ENCODE peak calls at places on chromosomes 5 and 9, in six cellular contexts. Y is T-helper 2 cell; O is nephron progenitor cell; Z is NCI-H1092; C is CD4-positive, alpha-beta memory T cell; T is HEK293T. D is an unnamed sample.
A peak's percentile ranks its signal among the peaks of the same experiment; 100 is the strongest.

GRCh38 chr9:123418506-123418905 is 62.5 kb downstream of the CRB2 start:
- DNase-seq in Y (no peak), O (no peak), Z (no peak), C (no peak), T (no peak), D (no peak)

GRCh38 chr9:91060520-91061343 is 259.1 kb downstream of the SYK start:
- DNase-seq in Y (no peak), O (no peak), Z (peak; percentile 74), C (no peak), T (no peak), D (peak; percentile 97)

GRCh38 chr5:98414938-98415337 is 358.5 kb upstream of the RGMB start:
- DNase-seq in Y (no peak), O (no peak), Z (no peak), C (no peak), T (no peak), D (no peak)

GRCh38 chr5:13821366-13821765 is 123.1 kb downstream of the DNAH5 start:
- DNase-seq in Y (no peak), O (no peak), Z (no peak), C (no peak), T (no peak), D (no peak)

GRCh38 chr5:71762826-71763225 is 43.8 kb downstream of the CARTPT start:
- DNase-seq in Y (no peak), O (no peak), Z (no peak), C (no peak), T (no peak), D (no peak)

GRCh38 chr9:16509946-16510504 is 360.4 kb downstream of the BNC2 start:
- DNase-seq in Y (no peak), O (no peak), Z (no peak), C (no peak), T (no peak), D (peak; percentile 76)

GRCh38 chr5:1321576-1321975 is 23.3 kb downstream of the CLPTM1L start:
- DNase-seq in Y (no peak), O (no peak), Z (no peak), C (no peak), T (no peak), D (no peak)

GRCh38 chr5:56620903-56621680 is 194.3 kb upstream of the MAP3K1 start:
- DNase-seq in Y (no peak), O (no peak), Z (no peak), C (no peak), T (no peak), D (peak; percentile 22)

GRCh38 chr9:98795970-98796363 is 388 bp downstream of the ANKS6 start:
- DNase-seq in Y (no peak), O (no peak), Z (no peak), C (no peak), T (peak; percentile 45), D (no peak)

GRCh38 chr9:79812507-79813261 is 240.9 kb downstream of the TLE4 start:
- DNase-seq in Y (no peak), O (no peak), Z (no peak), C (no peak), T (no peak), D (no peak)

GRCh38 chr5:142826093-142826492 is 55.9 kb downstream of the ARHGAP26 start:
- DNase-seq in Y (no peak), O (no peak), Z (no peak), C (no peak), T (no peak), D (no peak)

GRCh38 chr5:27403248-27403882 is 365.0 kb upstream of the CDH9 start:
- DNase-seq in Y (no peak), O (no peak), Z (no peak), C (no peak), T (no peak), D (peak; percentile 63)

GRCh38 chr5:158194561-158194961 is 335.6 kb upstream of the CLINT1 start:
- DNase-seq in Y (no peak), O (no peak), Z (no peak), C (no peak), T (no peak), D (no peak)

GRCh38 chr9:137064027-137064879 is 6.1 kb downstream of the SAPCD2 start:
- DNase-seq in Y (peak; percentile 42), O (peak; percentile 86), Z (peak; percentile 10), C (peak; percentile 40), T (peak; percentile 82), D (peak; percentile 58)

GRCh38 chr5:74042559-74043357 is 416.8 kb downstream of the ARHGEF28 start:
- DNase-seq in Y (no peak), O (no peak), Z (no peak), C (no peak), T (no peak), D (no peak)

GRCh38 chr9:93185261-93186150 is 1.6 kb downstream of the WNK2 start:
- DNase-seq in Y (no peak), O (no peak), Z (no peak), C (no peak), T (no peak), D (no peak)

GRCh38 chr5:17096975-17097695 is 120.3 kb upstream of the BASP1 start:
- DNase-seq in Y (no peak), O (peak; percentile 73), Z (peak; percentile 71), C (no peak), T (peak; percentile 14), D (no peak)